ENCODE peak calls at places on chromosomes 1 and 21, in four cellular contexts. One of them, this sample, is unnamed. For H3K9me1, the result is how much of the 10 kb centered on the place peaks cover.

GRCh38 chr1:71088645-71089287 is 7.9 kb upstream of the ZRANB2 start:
- DNase-seq in K562: no peak
- DNase-seq in keratinocyte: no peak
- DNase-seq in endothelial cell of umbilical vein: no peak
- DNase-seq in this sample: no peak

GRCh38 chr21:43966946-43967512 is 45.1 kb upstream of the TRAPPC10 start:
- DNase-seq in keratinocyte: no peak
- DNase-seq in K562: no peak
- DNase-seq in endothelial cell of umbilical vein: no peak
- DNase-seq in this sample: no peak

GRCh38 chr1:201399352-201400126 is 415 bp upstream of the LAD1 start:
- DNase-seq in endothelial cell of umbilical vein: no peak
- DNase-seq in K562: no peak
- DNase-seq in keratinocyte: no peak
- DNase-seq in this sample: no peak

GRCh38 chr1:9549955-9550546 is 10.8 kb downstream of the SLC25A33 start:
- DNase-seq in K562: no peak
- DNase-seq in keratinocyte: no peak
- DNase-seq in endothelial cell of umbilical vein: no peak
- DNase-seq in this sample: no peak

GRCh38 chr1:246139745-246140182 is 367.3 kb downstream of the SMYD3 start:
- DNase-seq in endothelial cell of umbilical vein: peak
- DNase-seq in keratinocyte: peak
- DNase-seq in K562: peak
- DNase-seq in this sample: peak

GRCh38 chr1:172789840-172790239 is 130.9 kb downstream of the FASLG start:
- DNase-seq in K562: no peak
- DNase-seq in endothelial cell of umbilical vein: no peak
- DNase-seq in keratinocyte: no peak
- DNase-seq in this sample: no peak

GRCh38 chr1:61077676-61078521 is 4.5 kb upstream of the NFIA start:
- DNase-seq in keratinocyte: peak
- DNase-seq in endothelial cell of umbilical vein: peak
- DNase-seq in K562: peak
- DNase-seq in this sample: peak

GRCh38 chr1:205319081-205320018 is 2.2 kb downstream of the NUAK2 start:
- DNase-seq in keratinocyte: no peak
- DNase-seq in endothelial cell of umbilical vein: peak
- DNase-seq in K562: no peak
- DNase-seq in this sample: peak

GRCh38 chr1:90580176-90580575 is 136.9 kb downstream of the BARHL2 start:
- DNase-seq in endothelial cell of umbilical vein: no peak
- DNase-seq in K562: no peak
- DNase-seq in keratinocyte: no peak
- DNase-seq in this sample: no peak

GRCh38 chr1:147597010-147597409 is 55.7 kb downstream of the BCL9 start:
- DNase-seq in endothelial cell of umbilical vein: no peak
- DNase-seq in K562: no peak
- DNase-seq in keratinocyte: no peak
- DNase-seq in this sample: no peak
- H3K9me1 ChIP-seq in endothelial cell of umbilical vein: under half
- H3K9me1 ChIP-seq in K562: under half
- H3K9me1 ChIP-seq in keratinocyte: under half
- H3K9me1 ChIP-seq in this sample: under half

GRCh38 chr1:39992229-39992628 is 37.3 kb downstream of the MFSD2A start:
- DNase-seq in keratinocyte: no peak
- DNase-seq in endothelial cell of umbilical vein: no peak
- DNase-seq in K562: no peak
- DNase-seq in this sample: peak

GRCh38 chr1:40001456-40001855 is 39.1 kb upstream of the CAP1 start:
- DNase-seq in endothelial cell of umbilical vein: peak
- DNase-seq in K562: no peak
- DNase-seq in keratinocyte: no peak
- DNase-seq in this sample: no peak

GRCh38 chr1:39995973-39996393 is 41.0 kb downstream of the MFSD2A start:
- DNase-seq in keratinocyte: no peak
- DNase-seq in endothelial cell of umbilical vein: no peak
- DNase-seq in K562: no peak
- DNase-seq in this sample: no peak

GRCh38 chr1:39992888-39993287 is 37.9 kb downstream of the MFSD2A start:
- DNase-seq in endothelial cell of umbilical vein: no peak
- DNase-seq in keratinocyte: no peak
- DNase-seq in K562: no peak
- DNase-seq in this sample: no peak

GRCh38 chr1:39996396-39997004 is 41.6 kb downstream of the MFSD2A start:
- DNase-seq in keratinocyte: no peak
- DNase-seq in endothelial cell of umbilical vein: no peak
- DNase-seq in K562: no peak
- DNase-seq in this sample: peak
- H2AFZ ChIP-seq in keratinocyte: no peak
- H2AFZ ChIP-seq in endothelial cell of umbilical vein: no peak
- H2AFZ ChIP-seq in K562: no peak
- H2AFZ ChIP-seq in this sample: no peak

GRCh38 chr1:38137164-38137563 is 90.6 kb upstream of the POU3F1 start:
- DNase-seq in keratinocyte: no peak
- DNase-seq in K562: no peak
- DNase-seq in endothelial cell of umbilical vein: no peak
- DNase-seq in this sample: no peak
- H3K9me1 ChIP-seq in keratinocyte: under half
- H3K9me1 ChIP-seq in K562: under half
- H3K9me1 ChIP-seq in endothelial cell of umbilical vein: under half
- H3K9me1 ChIP-seq in this sample: under half

DNA sequence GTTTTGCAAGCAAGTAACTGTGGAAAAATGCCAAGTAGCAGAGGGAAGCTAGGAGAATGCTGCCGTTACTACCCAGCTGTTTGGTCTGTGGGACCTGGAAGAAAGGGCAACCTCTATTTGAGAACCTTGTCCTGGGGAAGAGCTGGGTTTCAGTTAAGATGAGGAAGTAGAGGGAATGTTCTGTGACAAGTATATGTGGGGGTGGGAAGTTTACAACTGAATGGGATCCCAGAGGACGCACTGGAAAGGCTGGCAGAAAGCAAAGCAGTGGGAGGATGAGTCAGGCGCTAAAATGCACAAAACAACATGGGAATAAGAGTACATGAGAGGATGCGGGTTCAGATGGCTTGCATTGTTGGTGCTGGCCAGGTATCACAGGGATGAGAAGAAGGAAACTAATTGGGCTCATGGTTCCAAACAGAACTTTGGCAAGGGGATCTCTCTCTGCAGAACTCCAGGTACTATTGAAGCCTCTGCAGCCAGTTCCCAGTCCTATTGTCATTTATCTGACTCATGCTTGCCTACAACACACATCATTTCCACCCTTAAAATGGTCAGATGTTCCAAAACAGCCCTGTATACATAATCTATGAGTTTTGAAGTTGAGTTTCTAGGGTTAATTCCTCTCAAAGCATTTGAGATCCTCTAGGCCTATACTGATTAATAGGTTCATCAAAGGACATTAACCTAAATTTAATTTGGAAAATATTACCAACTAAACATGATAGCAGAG is 88.5 kb upstream of the VAV3 start:
- DNase-seq in endothelial cell of umbilical vein: no peak
- DNase-seq in keratinocyte: no peak
- DNase-seq in K562: no peak
- DNase-seq in this sample: peak
- H2AFZ ChIP-seq in endothelial cell of umbilical vein: no peak
- H2AFZ ChIP-seq in keratinocyte: no peak
- H2AFZ ChIP-seq in K562: no peak
- H2AFZ ChIP-seq in this sample: no peak

GRCh38 chr1:180236698-180237509 is 6.8 kb downstream of the LHX4 start:
- DNase-seq in keratinocyte: no peak
- DNase-seq in endothelial cell of umbilical vein: no peak
- DNase-seq in K562: no peak
- DNase-seq in this sample: no peak

GRCh38 chr1:180237850-180238476 is 7.9 kb downstream of the LHX4 start:
- DNase-seq in keratinocyte: no peak
- DNase-seq in K562: no peak
- DNase-seq in endothelial cell of umbilical vein: no peak
- DNase-seq in this sample: no peak

GRCh38 chr1:180235502-180236239 is 5.6 kb downstream of the LHX4 start:
- DNase-seq in endothelial cell of umbilical vein: no peak
- DNase-seq in keratinocyte: no peak
- DNase-seq in K562: no peak
- DNase-seq in this sample: no peak

GRCh38 chr1:180239145-180240096 is 9.4 kb downstream of the LHX4 start:
- DNase-seq in K562: no peak
- DNase-seq in keratinocyte: no peak
- DNase-seq in endothelial cell of umbilical vein: no peak
- DNase-seq in this sample: no peak

DNA sequence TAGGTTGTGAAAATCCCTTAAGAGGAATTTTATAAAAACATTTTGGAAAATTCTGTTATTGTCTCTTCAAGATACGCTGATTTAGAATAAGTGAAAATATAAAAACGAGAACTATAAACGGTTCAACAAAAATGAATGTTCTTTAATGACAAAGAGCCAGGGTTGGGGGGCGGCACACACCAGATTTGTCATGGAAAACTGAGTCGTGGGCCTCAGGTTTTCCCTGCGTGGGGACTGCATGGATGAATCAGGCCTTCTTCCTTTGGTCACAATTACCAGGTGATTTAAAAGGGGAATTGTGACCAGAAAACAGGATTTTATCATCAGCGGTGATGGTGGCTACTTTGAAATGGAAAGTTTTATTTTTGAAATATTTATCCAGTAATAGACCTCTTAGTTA is 8.6 kb downstream of the LHX4 start:
- DNase-seq in K562: no peak
- DNase-seq in endothelial cell of umbilical vein: no peak
- DNase-seq in keratinocyte: no peak
- DNase-seq in this sample: no peak
- H3K9me1 ChIP-seq in K562: under half
- H3K9me1 ChIP-seq in endothelial cell of umbilical vein: under half
- H3K9me1 ChIP-seq in keratinocyte: under half
- H3K9me1 ChIP-seq in this sample: under half

GRCh38 chr1:100714599-100714998 is 4.9 kb upstream of the VCAM1 start:
- DNase-seq in keratinocyte: no peak
- DNase-seq in K562: no peak
- DNase-seq in endothelial cell of umbilical vein: no peak
- DNase-seq in this sample: no peak

GRCh38 chr1:100710881-100711660 is 8.5 kb upstream of the VCAM1 start:
- DNase-seq in K562: no peak
- DNase-seq in keratinocyte: no peak
- DNase-seq in endothelial cell of umbilical vein: no peak
- DNase-seq in this sample: peak

GRCh38 chr1:100718581-100718980 is 961 bp upstream of the VCAM1 start:
- DNase-seq in K562: no peak
- DNase-seq in keratinocyte: no peak
- DNase-seq in endothelial cell of umbilical vein: no peak
- DNase-seq in this sample: no peak

GRCh38 chr1:100717218-100717617 is 2.3 kb upstream of the VCAM1 start:
- DNase-seq in endothelial cell of umbilical vein: no peak
- DNase-seq in keratinocyte: no peak
- DNase-seq in K562: no peak
- DNase-seq in this sample: no peak

DNA sequence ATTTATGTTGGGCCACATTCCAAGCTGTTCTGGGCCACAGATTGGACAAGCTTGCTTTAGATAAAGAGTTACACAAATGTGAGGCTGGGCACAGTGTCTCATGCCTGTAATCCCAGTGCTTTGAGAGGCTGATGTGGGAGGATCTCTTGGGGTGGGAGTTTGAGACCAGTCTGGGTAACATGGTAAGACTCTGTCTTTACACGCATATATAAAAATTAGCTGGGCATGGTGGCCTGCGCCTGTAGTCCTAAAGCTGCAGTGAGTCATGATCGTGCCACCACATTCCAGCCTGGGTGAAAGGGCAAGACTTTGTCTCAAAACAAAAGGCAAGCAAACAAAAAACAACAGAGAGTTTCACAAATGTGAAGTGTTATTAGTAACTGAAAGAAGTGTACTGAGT is 5.9 kb upstream of the VCAM1 start:
- DNase-seq in keratinocyte: no peak
- DNase-seq in endothelial cell of umbilical vein: peak
- DNase-seq in K562: no peak
- DNase-seq in this sample: no peak
- H2AFZ ChIP-seq in keratinocyte: no peak
- H2AFZ ChIP-seq in endothelial cell of umbilical vein: peak
- H2AFZ ChIP-seq in K562: no peak
- H2AFZ ChIP-seq in this sample: no peak

GRCh38 chr1:180560868-180561600 is 2.3 kb downstream of the OVAAL start:
- DNase-seq in keratinocyte: no peak
- DNase-seq in K562: no peak
- DNase-seq in endothelial cell of umbilical vein: no peak
- DNase-seq in this sample: peak

GRCh38 chr1:180563013-180563827 is 4.5 kb downstream of the OVAAL start:
- DNase-seq in keratinocyte: no peak
- DNase-seq in endothelial cell of umbilical vein: peak
- DNase-seq in K562: peak
- DNase-seq in this sample: peak

GRCh38 chr1:180560200-180560867 is 1.6 kb downstream of the OVAAL start:
- DNase-seq in keratinocyte: no peak
- DNase-seq in K562: no peak
- DNase-seq in endothelial cell of umbilical vein: no peak
- DNase-seq in this sample: no peak

GRCh38 chr1:180565472-180565871 is 6.7 kb downstream of the OVAAL start:
- DNase-seq in endothelial cell of umbilical vein: no peak
- DNase-seq in K562: no peak
- DNase-seq in keratinocyte: no peak
- DNase-seq in this sample: no peak

DNA sequence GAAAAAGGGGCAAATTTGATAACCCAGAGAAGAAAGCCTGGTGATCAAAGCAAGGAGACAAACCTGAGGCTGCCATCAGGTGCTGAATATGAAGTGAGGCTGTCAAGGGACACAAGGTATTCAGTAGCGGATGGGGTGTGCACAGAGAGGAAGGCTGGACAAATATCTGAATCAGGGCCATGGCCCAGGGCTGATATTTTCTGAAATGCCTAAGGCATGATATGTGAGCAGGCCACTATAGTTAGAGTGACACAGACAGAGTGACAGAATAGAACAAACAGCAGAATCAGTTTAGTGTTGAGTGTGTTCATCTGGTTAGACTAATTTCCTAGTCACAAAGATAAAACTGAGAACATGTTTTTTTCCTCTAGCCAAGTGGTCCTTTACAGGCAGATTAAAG is 3.8 kb downstream of the OVAAL start:
- DNase-seq in endothelial cell of umbilical vein: no peak
- DNase-seq in K562: no peak
- DNase-seq in keratinocyte: no peak
- DNase-seq in this sample: no peak
- H3K9me1 ChIP-seq in endothelial cell of umbilical vein: under half
- H3K9me1 ChIP-seq in K562: under half
- H3K9me1 ChIP-seq in keratinocyte: under half
- H3K9me1 ChIP-seq in this sample: under half